ENCODE peak calls at places on chromosomes 16 and 17, in six cellular contexts. X is mesenchymal stem cell, I is neuronal stem cell, Y is IMR-90, J is H1, S is H9. K is an unnamed sample.
A peak's percentile ranks its signal among the peaks of the same experiment; 100 is the strongest.

GRCh38 chr16:3665508-3665907 is 11.0 kb downstream of the DNASE1 start:
- DNase-seq in I (no peak), J (no peak), S (peak; percentile 35), Y (no peak), X (no peak), K (no peak)

GRCh38 chr16:75263963-75264445 is 12.6 kb upstream of the BCAR1 start:
- DNase-seq in Y (no peak), X (peak; percentile 58), S (no peak), I (no peak), J (no peak), K (no peak)

GRCh38 chr16:14505846-14506245 is 124.2 kb downstream of the PARN start:
- DNase-seq in X (peak; percentile 68), S (no peak), J (no peak), I (no peak), Y (peak; percentile 79), K (no peak)

GRCh38 chr17:15509095-15509494 is 41.7 kb upstream of the CDRT4 start:
- DNase-seq in Y (no peak), I (no peak), X (no peak), S (no peak), J (no peak), K (peak; percentile 11)

GRCh38 chr17:80277751-80278671 is 17.4 kb downstream of the RNF213 start:
- DNase-seq in X (no peak), J (no peak), I (no peak), S (no peak), Y (no peak), K (no peak)

GRCh38 chr17:37608369-37609169 is 649 bp downstream of the SYNRG start:
- DNase-seq in J (peak; percentile 27), S (peak; percentile 79), I (peak; percentile 77), X (peak; percentile 59), Y (peak; percentile 48), K (peak; percentile 70)

GRCh38 chr16:86033016-86033474 is 134.1 kb downstream of the IRF8 start:
- DNase-seq in S (peak; percentile 49), Y (no peak), X (peak; percentile 41), I (peak; percentile 65), J (no peak), K (peak; percentile 60)

GRCh38 chr17:38562903-38563302 is 42.8 kb downstream of the SRCIN1 start:
- DNase-seq in I (no peak), X (no peak), Y (no peak), J (no peak), S (peak; percentile 81), K (peak; percentile 53)

GRCh38 chr16:2738615-2739014 is 13.8 kb upstream of the SRRM2 start:
- DNase-seq in I (no peak), J (no peak), Y (no peak), S (no peak), X (no peak), K (no peak)

GRCh38 chr16:55470533-55471371 is 8.2 kb upstream of the MMP2 start:
- DNase-seq in I (no peak), X (peak; percentile 32), J (no peak), Y (no peak), S (peak; percentile 52), K (peak; percentile 83)

GRCh38 chr17:62105361-62105760 is 40.3 kb upstream of the MED13 start:
- DNase-seq in Y (no peak), J (no peak), I (no peak), S (no peak), X (no peak), K (no peak)

GRCh38 chr17:58335061-58335731 is 6.6 kb upstream of the TSPOAP1 start:
- DNase-seq in S (peak; percentile 31), I (no peak), Y (no peak), J (no peak), X (no peak), K (no peak)

GRCh38 chr17:35748323-35748960 is 4.6 kb downstream of the GAS2L2 start:
- DNase-seq in S (no peak), J (no peak), I (no peak), Y (no peak), X (no peak), K (no peak)

GRCh38 chr17:34542700-34543336 is 36.6 kb upstream of the TMEM132E start:
- DNase-seq in J (no peak), I (peak; percentile 64), S (peak; percentile 68), X (peak; percentile 15), Y (no peak), K (peak; percentile 31)

GRCh38 chr17:17028059-17028877 is 14.0 kb upstream of the MPRIP start:
- DNase-seq in S (peak; percentile 96), J (peak; percentile 56), Y (peak; percentile 35), X (peak; percentile 48), I (peak; percentile 41), K (peak; percentile 93)

GRCh38 chr16:58196898-58197313 is 1.0 kb downstream of the CSNK2A2 start:
- DNase-seq in J (no peak), Y (peak; percentile 48), I (no peak), X (peak; percentile 22), S (no peak), K (peak; percentile 26)

GRCh38 chr16:79651363-79651762 is 50.8 kb upstream of the MAF start:
- DNase-seq in S (no peak), Y (peak; percentile 1), I (no peak), J (no peak), X (peak; percentile 71), K (no peak)

GRCh38 chr17:38454528-38454927 is 26.3 kb downstream of the ARHGAP23 start:
- DNase-seq in J (no peak), Y (peak; percentile 80), S (no peak), I (no peak), X (peak; percentile 79), K (no peak)

GRCh38 chr17:17542906-17543635 is 46.9 kb upstream of the RASD1 start:
- DNase-seq in J (no peak), X (no peak), Y (no peak), S (no peak), I (no peak), K (no peak)

GRCh38 chr17:13024526-13025263 is 6.9 kb upstream of the ELAC2 start:
- DNase-seq in I (peak; percentile 74), Y (peak; percentile 52), S (peak; percentile 92), X (peak; percentile 65), J (peak; percentile 49), K (peak; percentile 85)

GRCh38 chr17:81978901-81979298 is 1.5 kb downstream of the ASPSCR1 start:
- DNase-seq in J (no peak), Y (no peak), X (no peak), I (no peak), S (no peak), K (no peak)

DNA sequence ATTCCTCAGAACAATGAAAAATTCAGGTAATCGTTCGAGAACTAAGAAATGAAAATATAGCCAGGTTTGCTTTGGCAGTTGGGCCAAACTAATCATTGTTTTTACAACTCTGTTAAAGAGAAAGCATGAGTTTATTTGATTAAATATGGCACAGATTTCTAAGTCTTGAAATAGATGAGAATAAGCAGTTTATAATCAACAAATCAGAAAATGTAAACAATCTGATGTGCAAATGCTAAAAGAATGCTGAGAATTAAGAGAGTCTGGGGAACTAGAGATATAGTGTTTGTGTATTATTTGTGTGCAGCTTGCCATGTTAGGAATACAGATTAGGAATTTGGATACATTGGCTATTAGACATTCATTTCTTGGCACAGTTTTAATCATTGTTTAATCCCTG is 212.5 kb downstream of the TANC2 start:
- DNase-seq in S (no peak), Y (peak; percentile 74), X (peak; percentile 71), I (no peak), J (no peak), K (no peak)
- H3K4me2 ChIP-seq in S (no peak overlapping the region), Y (peak overlapping the region; percentile 90), X (no peak overlapping the region), I (no peak overlapping the region), J (no peak overlapping the region), K (no peak overlapping the region)

DNA sequence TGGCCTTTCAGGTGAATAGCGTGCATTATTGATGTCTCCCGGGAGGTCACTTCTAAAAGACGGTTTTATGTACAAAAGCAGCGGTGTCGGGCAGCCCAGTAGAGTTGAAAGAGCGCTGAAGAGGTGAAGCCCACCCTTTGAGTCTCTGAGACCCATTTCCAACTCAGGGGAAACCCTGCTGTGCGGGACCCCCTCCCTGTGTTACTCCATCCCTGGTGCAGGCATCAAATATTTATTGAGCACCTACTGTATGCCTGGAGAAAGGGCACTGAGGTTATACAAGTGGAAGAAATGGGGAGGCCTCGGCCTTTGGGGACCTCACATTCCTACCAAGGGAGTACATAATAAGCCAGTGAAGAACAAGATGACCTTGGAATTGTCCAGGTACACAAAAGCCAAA is 45.3 kb downstream of the ATP2C2 start:
- DNase-seq in J (no peak), I (no peak), Y (no peak), X (no peak), S (no peak), K (no peak)
- H2BK15ac ChIP-seq in J (no peak overlapping the region), I (no peak overlapping the region), Y (no peak overlapping the region), X (no peak overlapping the region), S (no peak overlapping the region), K (no peak overlapping the region)

GRCh38 chr16:27767081-27767480 is 217.1 kb downstream of the KATNIP start:
- DNase-seq in S (no peak), J (no peak), X (no peak), I (no peak), Y (no peak), K (no peak)

GRCh38 chr16:27766166-27766925 is 216.4 kb downstream of the KATNIP start:
- DNase-seq in Y (no peak), J (no peak), X (no peak), I (no peak), S (no peak), K (no peak)

GRCh38 chr16:27762441-27762840 is 212.5 kb downstream of the KATNIP start:
- DNase-seq in I (no peak), Y (peak; percentile 58), X (peak; percentile 49), J (no peak), S (no peak), K (no peak)

GRCh38 chr16:27764427-27764826 is 214.5 kb downstream of the KATNIP start:
- DNase-seq in I (no peak), X (no peak), S (no peak), J (no peak), Y (no peak), K (no peak)

DNA sequence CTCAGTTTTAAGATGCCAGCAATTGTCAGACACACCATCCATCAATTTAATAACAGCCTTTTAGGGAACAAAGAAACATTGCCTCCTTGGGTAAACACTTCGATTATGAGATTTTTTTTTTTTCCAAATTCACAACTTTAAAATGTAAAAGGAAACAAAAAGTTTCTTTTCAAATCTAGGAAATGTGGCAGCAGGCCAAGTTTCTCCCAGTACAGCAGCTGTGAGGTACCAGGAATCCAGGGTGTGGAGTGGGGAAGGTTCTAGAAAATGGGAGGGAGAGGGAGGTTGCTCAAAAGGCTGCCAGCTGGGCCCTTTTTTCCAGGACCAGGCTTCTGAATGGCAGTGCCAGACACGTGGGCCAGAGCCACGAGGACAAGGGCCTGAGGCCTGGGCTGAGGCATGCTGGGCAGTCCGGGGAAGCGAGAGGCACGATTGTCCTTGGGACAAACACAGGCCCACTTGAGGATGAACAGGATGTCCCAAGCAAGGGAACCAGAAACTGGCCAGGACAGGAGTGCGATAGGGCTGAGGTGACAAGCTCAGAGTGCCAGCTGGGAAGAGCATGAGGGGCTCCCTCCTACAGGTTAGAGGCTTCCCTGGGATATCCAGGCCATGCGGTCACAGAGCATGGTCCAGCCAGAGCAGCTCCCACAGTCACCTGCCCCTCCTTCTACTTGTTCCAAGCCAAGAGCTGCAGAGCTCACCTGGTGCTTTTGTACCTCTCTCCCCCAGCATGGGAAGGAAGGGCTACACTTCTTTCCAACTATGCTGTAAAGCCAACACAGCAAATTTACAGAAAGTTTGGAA is 215.1 kb downstream of the KATNIP start:
- DNase-seq in I (no peak), Y (no peak), J (no peak), S (no peak), X (no peak), K (no peak)
- H3K4me2 ChIP-seq in I (no peak overlapping the region), Y (no peak overlapping the region), J (no peak overlapping the region), S (no peak overlapping the region), X (no peak overlapping the region), K (no peak overlapping the region)

DNA sequence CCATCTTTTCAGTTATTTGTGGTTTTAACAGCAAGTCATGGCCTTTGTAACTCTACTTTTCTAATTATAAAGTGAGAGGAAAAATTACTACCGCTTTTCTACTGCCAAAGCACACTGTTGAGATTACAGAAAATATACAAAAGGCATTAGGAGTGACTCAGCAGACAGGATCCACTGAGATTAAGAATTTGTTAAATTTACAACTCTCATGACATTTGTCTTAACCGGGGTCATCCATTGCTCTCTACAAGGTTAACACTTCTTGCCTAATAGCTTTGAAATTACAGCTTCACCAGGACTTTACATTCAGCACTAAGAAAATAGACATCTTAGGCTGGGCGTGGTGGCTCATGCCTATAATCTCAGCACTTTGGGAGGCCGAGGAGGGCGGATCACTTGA is 93.4 kb downstream of the SSH2 start:
- DNase-seq in S (no peak), Y (peak; percentile 38), J (no peak), I (no peak), X (peak; percentile 80), K (no peak)
- H2BK15ac ChIP-seq in S (no peak overlapping the region), Y (no peak overlapping the region), J (no peak overlapping the region), I (no peak overlapping the region), X (no peak overlapping the region), K (no peak overlapping the region)

K was measured in mesendoderm.